ENCODE peak calls at places on chromosomes 7 and 10, in five cellular contexts. One of them, this sample, is unnamed.

GRCh38 chr10:14971867-14972448 is 12.8 kb downstream of the MEIG1 start:
- DNase-seq in fibroblast of pulmonary artery: peak; percentile 23
- DNase-seq in astrocyte of the spinal cord: peak; percentile 13
- DNase-seq in CD4-positive, alpha-beta T cell: peak; percentile 62
- DNase-seq in PC-3: peak; percentile 13
- DNase-seq in this sample: no peak

GRCh38 chr7:141698247-141699015 is 3.5 kb downstream of the DENND11 start:
- DNase-seq in astrocyte of the spinal cord: no peak
- DNase-seq in CD4-positive, alpha-beta T cell: no peak
- DNase-seq in fibroblast of pulmonary artery: no peak
- DNase-seq in PC-3: no peak
- DNase-seq in this sample: no peak

GRCh38 chr10:35503548-35503947 is 101.6 kb upstream of the GJD4 start:
- DNase-seq in astrocyte of the spinal cord: no peak
- DNase-seq in PC-3: no peak
- DNase-seq in fibroblast of pulmonary artery: no peak
- DNase-seq in CD4-positive, alpha-beta T cell: no peak
- DNase-seq in this sample: no peak

GRCh38 chr7:142770720-142771352 is at the start of gene PRSS2:
- DNase-seq in PC-3: no peak
- DNase-seq in fibroblast of pulmonary artery: no peak
- DNase-seq in CD4-positive, alpha-beta T cell: no peak
- DNase-seq in astrocyte of the spinal cord: no peak
- DNase-seq in this sample: no peak

GRCh38 chr7:107208046-107208458 is 39.2 kb downstream of the HBP1 start:
- DNase-seq in CD4-positive, alpha-beta T cell: no peak
- DNase-seq in fibroblast of pulmonary artery: peak; percentile 22
- DNase-seq in astrocyte of the spinal cord: peak; percentile 67
- DNase-seq in PC-3: no peak
- DNase-seq in this sample: peak; percentile 29

GRCh38 chr7:101819183-101819582 is 1.8 kb downstream of the CUX1 start:
- DNase-seq in CD4-positive, alpha-beta T cell: no peak
- DNase-seq in fibroblast of pulmonary artery: no peak
- DNase-seq in PC-3: no peak
- DNase-seq in astrocyte of the spinal cord: no peak
- DNase-seq in this sample: no peak

GRCh38 chr7:47809387-47809786 is 138.9 kb downstream of the PKD1L1 start:
- DNase-seq in PC-3: no peak
- DNase-seq in astrocyte of the spinal cord: no peak
- DNase-seq in fibroblast of pulmonary artery: no peak
- DNase-seq in CD4-positive, alpha-beta T cell: no peak
- DNase-seq in this sample: no peak

GRCh38 chr10:132961864-132962622 is 19.7 kb upstream of the CFAP46 start:
- DNase-seq in fibroblast of pulmonary artery: peak; percentile 80
- DNase-seq in PC-3: peak; percentile 69
- DNase-seq in CD4-positive, alpha-beta T cell: peak; percentile 58
- DNase-seq in astrocyte of the spinal cord: peak; percentile 58
- DNase-seq in this sample: peak; percentile 64

GRCh38 chr10:129580897-129581296 is 113.9 kb downstream of the MGMT start:
- DNase-seq in fibroblast of pulmonary artery: no peak
- DNase-seq in PC-3: no peak
- DNase-seq in CD4-positive, alpha-beta T cell: no peak
- DNase-seq in astrocyte of the spinal cord: no peak
- DNase-seq in this sample: no peak

GRCh38 chr10:17454181-17454800 is at the start of gene ST8SIA6:
- DNase-seq in PC-3: peak; percentile 16
- DNase-seq in CD4-positive, alpha-beta T cell: peak; percentile 57
- DNase-seq in astrocyte of the spinal cord: peak; percentile 54
- DNase-seq in fibroblast of pulmonary artery: peak; percentile 48
- DNase-seq in this sample: peak; percentile 24

GRCh38 chr10:5545778-5546710 is 21.3 kb downstream of the CALML3 start:
- DNase-seq in PC-3: peak; percentile 60
- DNase-seq in fibroblast of pulmonary artery: peak; percentile 79
- DNase-seq in CD4-positive, alpha-beta T cell: peak; percentile 26
- DNase-seq in astrocyte of the spinal cord: peak; percentile 96
- DNase-seq in this sample: peak; percentile 38

GRCh38 chr7:100053201-100053600 is 3.6 kb downstream of the ZSCAN21 start:
- DNase-seq in astrocyte of the spinal cord: peak; percentile 76
- DNase-seq in fibroblast of pulmonary artery: peak; percentile 67
- DNase-seq in CD4-positive, alpha-beta T cell: no peak
- DNase-seq in PC-3: peak; percentile 85
- DNase-seq in this sample: peak; percentile 77

GRCh38 chr10:44978570-44979280 is at the start of gene DEPP1:
- DNase-seq in PC-3: peak; percentile 98
- DNase-seq in fibroblast of pulmonary artery: peak; percentile 95
- DNase-seq in CD4-positive, alpha-beta T cell: no peak
- DNase-seq in astrocyte of the spinal cord: peak; percentile 92
- DNase-seq in this sample: no peak

GRCh38 chr10:95445223-95445836 is 115.8 kb downstream of the SORBS1 start:
- DNase-seq in fibroblast of pulmonary artery: peak; percentile 83
- DNase-seq in astrocyte of the spinal cord: peak; percentile 77
- DNase-seq in CD4-positive, alpha-beta T cell: no peak
- DNase-seq in PC-3: peak; percentile 85
- DNase-seq in this sample: peak; percentile 57

GRCh38 chr10:105148921-105149320 is 507.8 kb downstream of the SORCS3 start:
- DNase-seq in PC-3: peak; percentile 1
- DNase-seq in CD4-positive, alpha-beta T cell: no peak
- DNase-seq in astrocyte of the spinal cord: no peak
- DNase-seq in fibroblast of pulmonary artery: no peak
- DNase-seq in this sample: no peak

GRCh38 chr7:44101966-44102845 is 1.9 kb upstream of the AEBP1 start:
- DNase-seq in PC-3: no peak
- DNase-seq in astrocyte of the spinal cord: peak; percentile 67
- DNase-seq in fibroblast of pulmonary artery: peak; percentile 47
- DNase-seq in CD4-positive, alpha-beta T cell: no peak
- DNase-seq in this sample: peak; percentile 93

GRCh38 chr10:128879441-128880175 is 587.4 kb upstream of the MGMT start:
- DNase-seq in CD4-positive, alpha-beta T cell: no peak
- DNase-seq in astrocyte of the spinal cord: no peak
- DNase-seq in fibroblast of pulmonary artery: no peak
- DNase-seq in PC-3: no peak
- DNase-seq in this sample: no peak

GRCh38 chr7:29345590-29345989 is 151.0 kb downstream of the CHN2 start:
- DNase-seq in CD4-positive, alpha-beta T cell: no peak
- DNase-seq in PC-3: peak; percentile 57
- DNase-seq in astrocyte of the spinal cord: peak; percentile 20
- DNase-seq in fibroblast of pulmonary artery: peak; percentile 45
- DNase-seq in this sample: no peak

GRCh38 chr10:97067716-97068391 is 117.9 kb downstream of the SLIT1 start:
- DNase-seq in CD4-positive, alpha-beta T cell: no peak
- DNase-seq in astrocyte of the spinal cord: no peak
- DNase-seq in fibroblast of pulmonary artery: no peak
- DNase-seq in PC-3: no peak
- DNase-seq in this sample: no peak

GRCh38 chr10:49283491-49283890 is 15.5 kb upstream of the C10orf71 start:
- DNase-seq in fibroblast of pulmonary artery: no peak
- DNase-seq in CD4-positive, alpha-beta T cell: no peak
- DNase-seq in PC-3: no peak
- DNase-seq in astrocyte of the spinal cord: no peak
- DNase-seq in this sample: no peak

GRCh38 chr10:49280001-49280408 is 19.0 kb upstream of the C10orf71 start:
- DNase-seq in fibroblast of pulmonary artery: peak; percentile 40
- DNase-seq in CD4-positive, alpha-beta T cell: no peak
- DNase-seq in astrocyte of the spinal cord: peak; percentile 1
- DNase-seq in PC-3: peak; percentile 47
- DNase-seq in this sample: peak; percentile 5

GRCh38 chr10:49282879-49283321 is 16.1 kb upstream of the C10orf71 start:
- DNase-seq in astrocyte of the spinal cord: no peak
- DNase-seq in CD4-positive, alpha-beta T cell: no peak
- DNase-seq in fibroblast of pulmonary artery: no peak
- DNase-seq in PC-3: no peak
- DNase-seq in this sample: no peak

GRCh38 chr10:49282306-49282705 is 16.7 kb upstream of the C10orf71 start:
- DNase-seq in astrocyte of the spinal cord: no peak
- DNase-seq in PC-3: no peak
- DNase-seq in CD4-positive, alpha-beta T cell: no peak
- DNase-seq in fibroblast of pulmonary artery: no peak
- DNase-seq in this sample: no peak

DNA sequence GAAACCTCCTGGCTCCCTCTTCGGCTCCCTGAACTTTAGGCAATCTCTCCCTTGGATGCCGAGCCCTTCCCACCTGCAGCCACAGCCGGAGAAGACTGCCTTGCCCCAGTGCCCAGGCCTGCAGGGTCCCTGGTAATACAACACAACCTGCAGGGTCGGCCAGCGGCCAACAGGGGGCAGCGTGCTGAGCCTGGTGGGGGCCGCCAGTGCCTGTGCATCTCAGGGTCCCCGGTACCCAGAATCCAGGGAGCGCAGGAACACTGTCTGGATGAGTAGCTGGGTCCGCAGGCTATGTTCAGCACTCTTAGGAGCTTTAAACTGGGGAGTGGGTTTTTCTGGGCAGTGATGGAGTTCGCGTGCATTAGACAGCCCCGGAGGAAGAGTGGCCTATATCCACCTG is 17.5 kb upstream of the C10orf71 start:
- DNase-seq in astrocyte of the spinal cord: no peak
- DNase-seq in CD4-positive, alpha-beta T cell: no peak
- DNase-seq in fibroblast of pulmonary artery: no peak
- DNase-seq in PC-3: no peak
- DNase-seq in this sample: no peak
- TF ChIP-seq CTCF in astrocyte of the spinal cord: peak; percentile 32
- TF ChIP-seq CTCF in CD4-positive, alpha-beta T cell: no peak
- TF ChIP-seq CTCF in fibroblast of pulmonary artery: no peak
- TF ChIP-seq CTCF in PC-3: peak; percentile 82
- TF ChIP-seq CTCF in this sample: peak; percentile 62

DNA sequence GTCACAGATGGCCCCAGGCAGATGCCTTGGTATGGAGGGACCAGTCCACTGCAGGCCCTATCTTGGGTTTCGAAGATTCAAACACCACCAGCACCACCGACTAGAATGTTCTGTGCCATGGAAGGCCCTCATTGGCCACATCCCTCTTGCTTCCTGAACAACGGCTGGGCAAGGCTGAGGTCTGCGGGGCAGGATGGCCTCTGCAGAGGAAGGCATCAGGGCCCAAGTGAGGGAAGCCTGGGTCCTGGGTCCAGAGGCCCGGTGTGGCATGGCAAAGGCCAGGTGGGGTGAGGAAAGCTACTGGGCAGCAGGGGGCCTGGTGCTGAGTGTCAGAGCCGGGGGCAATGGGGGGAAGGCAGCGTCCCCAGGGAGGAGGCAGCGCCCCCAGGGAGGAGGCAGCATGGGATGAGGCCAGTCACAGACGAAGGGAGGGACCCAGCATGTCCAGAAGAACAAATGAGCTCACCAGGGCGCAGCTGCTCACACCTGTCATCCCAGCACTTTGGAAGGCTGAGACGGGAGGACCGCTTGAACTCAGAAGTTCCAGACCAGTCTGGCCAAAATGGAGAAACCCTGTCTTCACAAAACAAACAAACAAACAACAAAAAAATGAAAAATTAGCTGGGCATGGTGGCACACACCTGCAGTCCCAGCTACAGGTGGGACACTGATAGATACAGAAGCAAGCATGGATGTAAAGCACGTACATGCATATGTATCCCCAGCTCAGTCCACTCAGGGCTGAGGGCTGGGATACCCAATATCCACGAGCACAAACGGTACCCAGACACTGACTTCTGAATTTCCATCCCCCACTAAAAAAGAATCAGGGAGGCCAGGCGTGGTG is 64.4 kb downstream of the PROSER2 start:
- DNase-seq in fibroblast of pulmonary artery: no peak
- DNase-seq in CD4-positive, alpha-beta T cell: no peak
- DNase-seq in PC-3: no peak
- DNase-seq in astrocyte of the spinal cord: no peak
- DNase-seq in this sample: no peak
- TF ChIP-seq CTCF in fibroblast of pulmonary artery: no peak
- TF ChIP-seq CTCF in CD4-positive, alpha-beta T cell: no peak
- TF ChIP-seq CTCF in PC-3: no peak
- TF ChIP-seq CTCF in astrocyte of the spinal cord: no peak
- TF ChIP-seq CTCF in this sample: no peak

GRCh38 chr7:42952328-42952727 is 20.2 kb downstream of the MRPL32 start:
- DNase-seq in CD4-positive, alpha-beta T cell: no peak
- DNase-seq in astrocyte of the spinal cord: no peak
- DNase-seq in fibroblast of pulmonary artery: no peak
- DNase-seq in PC-3: no peak
- DNase-seq in this sample: no peak

GRCh38 chr7:42945821-42946615 is 13.8 kb downstream of the MRPL32 start:
- DNase-seq in astrocyte of the spinal cord: no peak
- DNase-seq in fibroblast of pulmonary artery: peak; percentile 11
- DNase-seq in PC-3: no peak
- DNase-seq in CD4-positive, alpha-beta T cell: no peak
- DNase-seq in this sample: no peak

GRCh38 chr7:42946616-42946928 is 14.4 kb downstream of the MRPL32 start:
- DNase-seq in fibroblast of pulmonary artery: no peak
- DNase-seq in astrocyte of the spinal cord: no peak
- DNase-seq in PC-3: no peak
- DNase-seq in CD4-positive, alpha-beta T cell: no peak
- DNase-seq in this sample: no peak

GRCh38 chr7:42950417-42950816 is 18.2 kb downstream of the MRPL32 start:
- DNase-seq in astrocyte of the spinal cord: no peak
- DNase-seq in fibroblast of pulmonary artery: no peak
- DNase-seq in PC-3: no peak
- DNase-seq in CD4-positive, alpha-beta T cell: no peak
- DNase-seq in this sample: no peak

DNA sequence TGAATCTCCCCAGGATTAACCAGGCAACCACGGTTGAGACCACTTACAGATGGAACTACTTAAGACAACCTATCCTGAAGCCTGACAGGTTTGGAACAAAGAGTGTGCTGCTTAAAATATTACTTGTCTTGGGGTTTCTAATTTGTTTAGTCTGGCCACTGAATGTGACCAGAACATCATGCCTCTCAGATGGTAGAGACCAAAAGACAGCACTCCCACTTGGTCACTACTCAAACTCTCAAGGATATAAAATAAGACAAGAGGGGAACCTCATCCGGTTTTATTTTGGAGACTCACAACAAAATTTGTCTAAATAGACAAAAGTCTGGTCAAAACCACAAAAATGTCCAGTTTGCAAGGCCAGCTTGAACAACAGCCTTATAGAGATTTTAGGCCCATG is 15.4 kb downstream of the MRPL32 start:
- DNase-seq in PC-3: no peak
- DNase-seq in astrocyte of the spinal cord: peak; percentile 50
- DNase-seq in fibroblast of pulmonary artery: no peak
- DNase-seq in CD4-positive, alpha-beta T cell: no peak
- DNase-seq in this sample: no peak
- TF ChIP-seq CTCF in PC-3: no peak
- TF ChIP-seq CTCF in astrocyte of the spinal cord: no peak
- TF ChIP-seq CTCF in fibroblast of pulmonary artery: no peak
- TF ChIP-seq CTCF in CD4-positive, alpha-beta T cell: no peak
- TF ChIP-seq CTCF in this sample: no peak

DNA sequence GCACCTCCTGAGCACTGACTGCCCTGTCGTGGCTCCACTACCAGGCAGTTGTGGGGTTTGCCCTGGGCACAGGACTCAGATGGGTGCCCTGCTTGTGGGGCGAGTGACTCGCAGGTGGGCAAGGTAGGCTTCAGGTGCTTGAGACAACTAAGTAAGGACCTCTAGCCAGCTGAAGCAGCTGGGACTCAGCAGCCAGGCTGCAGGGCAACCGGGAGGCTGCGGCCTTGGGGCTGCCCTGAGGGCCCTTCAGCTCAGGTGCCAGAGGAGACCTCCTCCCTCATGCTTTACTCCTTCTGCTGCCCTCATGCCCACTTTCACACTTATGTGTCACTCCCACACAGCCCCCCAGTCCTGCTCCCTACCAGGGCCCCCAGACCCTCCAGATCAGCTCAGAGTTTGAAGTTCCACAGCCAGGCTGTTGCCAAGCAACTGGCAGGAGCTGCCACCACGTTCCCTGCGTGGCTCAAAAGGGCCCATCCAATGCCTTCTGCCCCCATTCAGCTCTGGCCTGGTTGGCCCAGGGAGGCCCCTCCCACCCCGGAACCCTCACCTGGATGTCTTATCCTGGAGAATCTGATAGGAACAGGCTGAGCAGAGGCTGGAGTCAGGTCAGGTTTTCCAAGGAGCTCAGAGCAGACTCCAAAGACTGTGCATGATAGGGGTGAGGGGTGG is 10.0 kb downstream of the TLX1 start:
- DNase-seq in fibroblast of pulmonary artery: no peak
- DNase-seq in CD4-positive, alpha-beta T cell: no peak
- DNase-seq in PC-3: no peak
- DNase-seq in astrocyte of the spinal cord: no peak
- DNase-seq in this sample: no peak
- TF ChIP-seq CTCF in fibroblast of pulmonary artery: no peak
- TF ChIP-seq CTCF in CD4-positive, alpha-beta T cell: no peak
- TF ChIP-seq CTCF in PC-3: no peak
- TF ChIP-seq CTCF in astrocyte of the spinal cord: no peak
- TF ChIP-seq CTCF in this sample: no peak

This sample was measured in HFFc6.